ENCODE peak calls at places on chromosomes 7 and 10, in ten cellular contexts. One of them, this sample, is unnamed. For H3K9me3, the result is how much of the 10 kb centered on the place peaks cover.

GRCh38 chr10:119826777-119827176 is 45.9 kb downstream of the MCMBP start:
- DNase-seq in spleen: no peak
- DNase-seq in uterus: no peak
- DNase-seq in aorta: no peak
- DNase-seq in Peyer's patch: no peak
- DNase-seq in CD8-positive, alpha-beta memory T cell: no peak
- DNase-seq in stomach: no peak
- DNase-seq in endothelial cell of umbilical vein: no peak
- DNase-seq in CD8-positive, alpha-beta T cell: no peak
- DNase-seq in IMR-90: no peak
- DNase-seq in this sample: no peak

GRCh38 chr10:72084094-72084459 is 4.3 kb downstream of the SPOCK2 start:
- DNase-seq in spleen: peak
- DNase-seq in uterus: no peak
- DNase-seq in aorta: no peak
- DNase-seq in Peyer's patch: no peak
- DNase-seq in CD8-positive, alpha-beta memory T cell: peak
- DNase-seq in stomach: peak
- DNase-seq in endothelial cell of umbilical vein: no peak
- DNase-seq in CD8-positive, alpha-beta T cell: peak
- DNase-seq in IMR-90: no peak
- DNase-seq in this sample: peak

GRCh38 chr7:159063046-159063840 is 81.4 kb downstream of the VIPR2 start:
- DNase-seq in spleen: no peak
- DNase-seq in uterus: no peak
- DNase-seq in aorta: no peak
- DNase-seq in Peyer's patch: no peak
- DNase-seq in CD8-positive, alpha-beta memory T cell: no peak
- DNase-seq in stomach: no peak
- DNase-seq in endothelial cell of umbilical vein: no peak
- DNase-seq in CD8-positive, alpha-beta T cell: no peak
- DNase-seq in IMR-90: no peak
- DNase-seq in this sample: no peak

GRCh38 chr10:16816830-16817124 is 447 bp downstream of the RSU1 start:
- DNase-seq in spleen: no peak
- DNase-seq in uterus: no peak
- DNase-seq in aorta: no peak
- DNase-seq in Peyer's patch: no peak
- DNase-seq in CD8-positive, alpha-beta memory T cell: no peak
- DNase-seq in stomach: no peak
- DNase-seq in endothelial cell of umbilical vein: no peak
- DNase-seq in CD8-positive, alpha-beta T cell: no peak
- DNase-seq in IMR-90: peak
- DNase-seq in this sample: no peak

GRCh38 chr7:102934670-102935069 is 21.9 kb downstream of the LRRC17 start:
- DNase-seq in spleen: no peak
- DNase-seq in uterus: no peak
- DNase-seq in aorta: no peak
- DNase-seq in Peyer's patch: no peak
- DNase-seq in CD8-positive, alpha-beta memory T cell: no peak
- DNase-seq in stomach: no peak
- DNase-seq in endothelial cell of umbilical vein: no peak
- DNase-seq in CD8-positive, alpha-beta T cell: no peak
- DNase-seq in IMR-90: no peak
- DNase-seq in this sample: no peak

GRCh38 chr10:92829042-92829785 is 19.1 kb upstream of the EXOC6 start:
- DNase-seq in spleen: no peak
- DNase-seq in uterus: no peak
- DNase-seq in aorta: no peak
- DNase-seq in Peyer's patch: no peak
- DNase-seq in CD8-positive, alpha-beta memory T cell: no peak
- DNase-seq in stomach: no peak
- DNase-seq in endothelial cell of umbilical vein: no peak
- DNase-seq in CD8-positive, alpha-beta T cell: no peak
- DNase-seq in IMR-90: no peak
- DNase-seq in this sample: no peak

GRCh38 chr10:117163061-117163953 is 25.2 kb upstream of the VAX1 start:
- DNase-seq in spleen: no peak
- DNase-seq in uterus: no peak
- DNase-seq in aorta: no peak
- DNase-seq in Peyer's patch: no peak
- DNase-seq in CD8-positive, alpha-beta memory T cell: no peak
- DNase-seq in stomach: no peak
- DNase-seq in endothelial cell of umbilical vein: no peak
- DNase-seq in CD8-positive, alpha-beta T cell: no peak
- DNase-seq in IMR-90: no peak
- DNase-seq in this sample: no peak

GRCh38 chr7:5598261-5598761 is 174.7 kb upstream of the TNRC18 start:
- DNase-seq in spleen: no peak
- DNase-seq in uterus: no peak
- DNase-seq in aorta: no peak
- DNase-seq in Peyer's patch: no peak
- DNase-seq in CD8-positive, alpha-beta memory T cell: no peak
- DNase-seq in stomach: no peak
- DNase-seq in endothelial cell of umbilical vein: peak
- DNase-seq in CD8-positive, alpha-beta T cell: no peak
- DNase-seq in IMR-90: no peak
- DNase-seq in this sample: no peak

GRCh38 chr7:150941351-150941982 is 36.7 kb downstream of the KCNH2 start:
- DNase-seq in spleen: no peak
- DNase-seq in uterus: no peak
- DNase-seq in aorta: peak
- DNase-seq in Peyer's patch: no peak
- DNase-seq in CD8-positive, alpha-beta memory T cell: peak
- DNase-seq in stomach: no peak
- DNase-seq in endothelial cell of umbilical vein: no peak
- DNase-seq in CD8-positive, alpha-beta T cell: no peak
- DNase-seq in IMR-90: no peak
- DNase-seq in this sample: no peak

GRCh38 chr7:55877308-55877707 is 9.9 kb upstream of the ZNF713 start:
- DNase-seq in spleen: no peak
- DNase-seq in uterus: no peak
- DNase-seq in aorta: no peak
- DNase-seq in Peyer's patch: no peak
- DNase-seq in CD8-positive, alpha-beta memory T cell: no peak
- DNase-seq in stomach: no peak
- DNase-seq in endothelial cell of umbilical vein: no peak
- DNase-seq in CD8-positive, alpha-beta T cell: no peak
- DNase-seq in IMR-90: no peak
- DNase-seq in this sample: no peak

GRCh38 chr7:71633571-71634008 is 501.6 kb downstream of the GALNT17 start:
- DNase-seq in spleen: no peak
- DNase-seq in uterus: no peak
- DNase-seq in aorta: no peak
- DNase-seq in Peyer's patch: no peak
- DNase-seq in CD8-positive, alpha-beta memory T cell: no peak
- DNase-seq in stomach: no peak
- DNase-seq in endothelial cell of umbilical vein: no peak
- DNase-seq in CD8-positive, alpha-beta T cell: no peak
- DNase-seq in IMR-90: peak
- DNase-seq in this sample: no peak

GRCh38 chr10:51918451-51918850 is 219.1 kb upstream of the CSTF2T start:
- DNase-seq in spleen: no peak
- DNase-seq in uterus: no peak
- DNase-seq in aorta: no peak
- DNase-seq in Peyer's patch: no peak
- DNase-seq in CD8-positive, alpha-beta memory T cell: no peak
- DNase-seq in stomach: no peak
- DNase-seq in endothelial cell of umbilical vein: no peak
- DNase-seq in CD8-positive, alpha-beta T cell: no peak
- DNase-seq in IMR-90: no peak
- DNase-seq in this sample: no peak

GRCh38 chr10:43138757-43139241 is 554 bp downstream of the CSGALNACT2 start:
- DNase-seq in spleen: peak
- DNase-seq in uterus: no peak
- DNase-seq in aorta: no peak
- DNase-seq in Peyer's patch: peak
- DNase-seq in CD8-positive, alpha-beta memory T cell: peak
- DNase-seq in stomach: no peak
- DNase-seq in endothelial cell of umbilical vein: peak
- DNase-seq in CD8-positive, alpha-beta T cell: peak
- DNase-seq in IMR-90: peak
- DNase-seq in this sample: peak
- H3K27ac ChIP-seq in spleen: peak
- H3K27ac ChIP-seq in uterus: peak
- H3K27ac ChIP-seq in aorta: peak
- H3K27ac ChIP-seq in Peyer's patch: peak
- H3K27ac ChIP-seq in CD8-positive, alpha-beta memory T cell: peak
- H3K27ac ChIP-seq in stomach: peak
- H3K27ac ChIP-seq in endothelial cell of umbilical vein: peak
- H3K27ac ChIP-seq in CD8-positive, alpha-beta T cell: peak
- H3K27ac ChIP-seq in IMR-90: peak
- H3K27ac ChIP-seq in this sample: peak

GRCh38 chr7:121510858-121511482 is 114.9 kb upstream of the FAM3C start:
- DNase-seq in spleen: no peak
- DNase-seq in uterus: no peak
- DNase-seq in aorta: no peak
- DNase-seq in Peyer's patch: no peak
- DNase-seq in CD8-positive, alpha-beta memory T cell: no peak
- DNase-seq in stomach: no peak
- DNase-seq in endothelial cell of umbilical vein: peak
- DNase-seq in CD8-positive, alpha-beta T cell: no peak
- DNase-seq in IMR-90: no peak
- DNase-seq in this sample: no peak
- H3K9me3 ChIP-seq in spleen: under half
- H3K9me3 ChIP-seq in uterus: under half
- H3K9me3 ChIP-seq in aorta: under half
- H3K9me3 ChIP-seq in Peyer's patch: under half
- H3K9me3 ChIP-seq in CD8-positive, alpha-beta memory T cell: under half
- H3K9me3 ChIP-seq in stomach: under half
- H3K9me3 ChIP-seq in endothelial cell of umbilical vein: under half
- H3K9me3 ChIP-seq in CD8-positive, alpha-beta T cell: under half
- H3K9me3 ChIP-seq in IMR-90: under half
- H3K9me3 ChIP-seq in this sample: under half

GRCh38 chr10:14162626-14163344 is 167.9 kb downstream of the FRMD4A start:
- DNase-seq in spleen: no peak
- DNase-seq in uterus: no peak
- DNase-seq in aorta: no peak
- DNase-seq in Peyer's patch: no peak
- DNase-seq in CD8-positive, alpha-beta memory T cell: no peak
- DNase-seq in stomach: no peak
- DNase-seq in endothelial cell of umbilical vein: no peak
- DNase-seq in CD8-positive, alpha-beta T cell: no peak
- DNase-seq in IMR-90: no peak
- DNase-seq in this sample: no peak

GRCh38 chr10:14160299-14160698 is 170.4 kb downstream of the FRMD4A start:
- DNase-seq in spleen: no peak
- DNase-seq in uterus: no peak
- DNase-seq in aorta: no peak
- DNase-seq in Peyer's patch: no peak
- DNase-seq in CD8-positive, alpha-beta memory T cell: no peak
- DNase-seq in stomach: no peak
- DNase-seq in endothelial cell of umbilical vein: no peak
- DNase-seq in CD8-positive, alpha-beta T cell: no peak
- DNase-seq in IMR-90: no peak
- DNase-seq in this sample: no peak

GRCh38 chr10:14158575-14158974 is 172.1 kb downstream of the FRMD4A start:
- DNase-seq in spleen: no peak
- DNase-seq in uterus: no peak
- DNase-seq in aorta: no peak
- DNase-seq in Peyer's patch: no peak
- DNase-seq in CD8-positive, alpha-beta memory T cell: no peak
- DNase-seq in stomach: no peak
- DNase-seq in endothelial cell of umbilical vein: no peak
- DNase-seq in CD8-positive, alpha-beta T cell: no peak
- DNase-seq in IMR-90: no peak
- DNase-seq in this sample: no peak

GRCh38 chr10:14163374-14164125 is 167.2 kb downstream of the FRMD4A start:
- DNase-seq in spleen: no peak
- DNase-seq in uterus: no peak
- DNase-seq in aorta: no peak
- DNase-seq in Peyer's patch: no peak
- DNase-seq in CD8-positive, alpha-beta memory T cell: no peak
- DNase-seq in stomach: no peak
- DNase-seq in endothelial cell of umbilical vein: peak
- DNase-seq in CD8-positive, alpha-beta T cell: no peak
- DNase-seq in IMR-90: no peak
- DNase-seq in this sample: no peak
- H3K4me3 ChIP-seq in spleen: no peak
- H3K4me3 ChIP-seq in uterus: no peak
- H3K4me3 ChIP-seq in aorta: no peak
- H3K4me3 ChIP-seq in Peyer's patch: no peak
- H3K4me3 ChIP-seq in CD8-positive, alpha-beta memory T cell: no peak
- H3K4me3 ChIP-seq in stomach: no peak
- H3K4me3 ChIP-seq in endothelial cell of umbilical vein: no peak
- H3K4me3 ChIP-seq in CD8-positive, alpha-beta T cell: no peak
- H3K4me3 ChIP-seq in IMR-90: no peak
- H3K4me3 ChIP-seq in this sample: no peak

GRCh38 chr10:132987671-132988571 is 45.6 kb upstream of the CFAP46 start:
- DNase-seq in spleen: peak
- DNase-seq in uterus: no peak
- DNase-seq in aorta: peak
- DNase-seq in Peyer's patch: no peak
- DNase-seq in CD8-positive, alpha-beta memory T cell: no peak
- DNase-seq in stomach: no peak
- DNase-seq in endothelial cell of umbilical vein: no peak
- DNase-seq in CD8-positive, alpha-beta T cell: no peak
- DNase-seq in IMR-90: peak
- DNase-seq in this sample: no peak
- H3K27ac ChIP-seq in spleen: no peak
- H3K27ac ChIP-seq in uterus: no peak
- H3K27ac ChIP-seq in aorta: no peak
- H3K27ac ChIP-seq in Peyer's patch: no peak
- H3K27ac ChIP-seq in CD8-positive, alpha-beta memory T cell: no peak
- H3K27ac ChIP-seq in stomach: no peak
- H3K27ac ChIP-seq in endothelial cell of umbilical vein: no peak
- H3K27ac ChIP-seq in CD8-positive, alpha-beta T cell: no peak
- H3K27ac ChIP-seq in IMR-90: no peak
- H3K27ac ChIP-seq in this sample: no peak

DNA sequence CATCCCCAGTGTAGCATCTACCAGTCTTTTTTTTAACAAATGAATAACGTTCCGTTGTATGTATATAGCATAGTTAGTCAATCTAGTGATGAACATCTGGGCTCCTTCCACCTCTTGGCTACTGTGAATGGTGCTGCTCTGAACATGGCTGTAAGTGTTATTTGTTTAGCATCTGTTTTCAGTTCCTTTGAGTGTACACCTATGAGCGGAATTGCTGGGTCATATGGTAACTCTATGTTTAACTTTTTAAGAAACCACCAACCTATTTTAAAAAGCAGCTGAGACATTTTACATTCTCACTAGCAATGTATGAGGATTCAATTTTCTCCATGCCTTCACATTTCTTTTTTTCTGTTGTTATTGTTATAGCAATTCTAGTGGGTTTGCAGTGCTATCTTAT is 178.2 kb downstream of the DNAJC1 start:
- DNase-seq in spleen: no peak
- DNase-seq in uterus: no peak
- DNase-seq in aorta: no peak
- DNase-seq in Peyer's patch: no peak
- DNase-seq in CD8-positive, alpha-beta memory T cell: no peak
- DNase-seq in stomach: no peak
- DNase-seq in endothelial cell of umbilical vein: no peak
- DNase-seq in CD8-positive, alpha-beta T cell: no peak
- DNase-seq in IMR-90: no peak
- DNase-seq in this sample: no peak
- H3K9me3 ChIP-seq in spleen: under half
- H3K9me3 ChIP-seq in uterus: under half
- H3K9me3 ChIP-seq in aorta: under half
- H3K9me3 ChIP-seq in Peyer's patch: under half
- H3K9me3 ChIP-seq in CD8-positive, alpha-beta memory T cell: under half
- H3K9me3 ChIP-seq in stomach: half or more
- H3K9me3 ChIP-seq in endothelial cell of umbilical vein: under half
- H3K9me3 ChIP-seq in CD8-positive, alpha-beta T cell: under half
- H3K9me3 ChIP-seq in IMR-90: under half
- H3K9me3 ChIP-seq in this sample: under half